ENCODE peak calls at places on chromosomes 3 and 15, in eight cellular contexts. A, E, B, Y, Q, R, Z and I are unnamed samples.

GRCh38 chr3:107212709-107213664 is 164.3 kb upstream of the CCDC54 start:
- ATAC-seq in A (no peak), E (peak), B (no peak), Y (no peak), Q (no peak), R (no peak), Z (no peak), I (no peak)

GRCh38 chr3:136196064-136196400 is at the start of gene MSL2:
- ATAC-seq in A (peak), E (no peak), B (no peak), Y (peak), Q (peak), R (no peak), Z (peak), I (no peak)

GRCh38 chr15:81910997-81911396 is 134.8 kb downstream of the MEX3B start:
- ATAC-seq in A (no peak), E (no peak), B (no peak), Y (no peak), Q (peak), R (no peak), Z (no peak), I (no peak)

GRCh38 chr3:35663471-35663870 is 24.1 kb downstream of the ARPP21 start:
- ATAC-seq in A (no peak), E (no peak), B (no peak), Y (no peak), Q (peak), R (no peak), Z (no peak), I (no peak)

GRCh38 chr15:40242671-40243070 is 3.8 kb downstream of the PAK6 start:
- ATAC-seq in A (no peak), E (no peak), B (no peak), Y (no peak), Q (no peak), R (no peak), Z (no peak), I (no peak)

GRCh38 chr3:133330043-133330442 is 69.8 kb upstream of the BFSP2 start:
- ATAC-seq in A (no peak), E (no peak), B (no peak), Y (no peak), Q (no peak), R (no peak), Z (no peak), I (no peak)

GRCh38 chr3:11544413-11545181 is 99.1 kb downstream of the VGLL4 start:
- ATAC-seq in A (no peak), E (no peak), B (no peak), Y (no peak), Q (peak), R (peak), Z (no peak), I (no peak)

GRCh38 chr3:47566667-47567066 is 12.0 kb downstream of the CSPG5 start:
- ATAC-seq in A (peak), E (no peak), B (no peak), Y (no peak), Q (no peak), R (no peak), Z (no peak), I (peak)

GRCh38 chr3:5644773-5645172 is 457.3 kb downstream of the EDEM1 start:
- ATAC-seq in A (no peak), E (no peak), B (no peak), Y (no peak), Q (no peak), R (no peak), Z (no peak), I (no peak)